ENCODE peak calls at places on chromosomes 7 and 10, in four cellular contexts. U, I, Q and W are unnamed samples.

GRCh38 chr10:63343476-63343875 is 122.3 kb downstream of the JMJD1C start:
- DNase-seq in I (no peak), U (no peak), Q (no peak), W (no peak)

GRCh38 chr7:155901176-155901575 is 88.9 kb upstream of the SHH start:
- DNase-seq in U (no peak), Q (no peak), I (no peak), W (no peak)

GRCh38 chr7:33743594-33743993 is 161.7 kb upstream of the BMPER start:
- DNase-seq in Q (peak; percentile 89), I (no peak), U (peak; percentile 72), W (no peak)

GRCh38 chr7:8014399-8014798 is 45.8 kb downstream of the GLCCI1 start:
- DNase-seq in U (no peak), I (no peak), Q (no peak), W (peak; percentile 25)

GRCh38 chr10:3886666-3887251 is 101.8 kb upstream of the KLF6 start:
- DNase-seq in I (peak; percentile 38), U (no peak), Q (peak; percentile 90), W (peak; percentile 17)

GRCh38 chr10:62924344-62924748 is 108.2 kb upstream of the EGR2 start:
- DNase-seq in I (no peak), Q (no peak), U (no peak), W (no peak)

GRCh38 chr7:114082934-114083647 is 164.3 kb upstream of the PPP1R3A start:
- DNase-seq in Q (no peak), U (no peak), I (peak; percentile 8), W (no peak)

GRCh38 chr7:927031-927671 is 27.3 kb downstream of the ADAP1 start:
- DNase-seq in Q (no peak), U (no peak), I (no peak), W (no peak)

GRCh38 chr7:138468244-138469123 is 8.4 kb downstream of the TRIM24 start:
- DNase-seq in U (peak; percentile 33), Q (no peak), I (no peak), W (peak; percentile 76)

GRCh38 chr10:132516771-132517725 is 20.5 kb upstream of the INPP5A start:
- DNase-seq in U (peak; percentile 63), Q (peak; percentile 97), I (peak; percentile 92), W (peak; percentile 50)

GRCh38 chr7:4748267-4748666 is 27.2 kb upstream of the AP5Z1 start:
- DNase-seq in Q (no peak), U (no peak), I (no peak), W (no peak)

GRCh38 chr7:29482056-29482455 is 81.6 kb upstream of the PRR15 start:
- DNase-seq in I (no peak), U (no peak), Q (no peak), W (no peak)

GRCh38 chr7:116443101-116443523 is 56.4 kb upstream of the CAV2 start:
- DNase-seq in I (no peak), U (no peak), Q (peak; percentile 92), W (no peak)

GRCh38 chr7:25754751-25755150 is 397.2 kb upstream of the NFE2L3 start:
- DNase-seq in I (no peak), Q (no peak), U (no peak), W (no peak)

GRCh38 chr7:93314449-93314848 is 82.3 kb downstream of the VPS50 start:
- DNase-seq in Q (no peak), I (no peak), U (no peak), W (no peak)

GRCh38 chr10:89373916-89374711 is 3.7 kb upstream of the IFIT1B start:
- DNase-seq in I (peak; percentile 91), Q (peak; percentile 92), U (peak; percentile 96), W (peak; percentile 97)

GRCh38 chr7:131305152-131305551 is 22.5 kb upstream of the MKLN1 start:
- DNase-seq in U (no peak), Q (no peak), I (no peak), W (peak; percentile 39)

GRCh38 chr7:152313879-152314604 is 121.8 kb downstream of the KMT2C start:
- DNase-seq in U (peak; percentile 12), Q (peak; percentile 65), I (no peak), W (peak; percentile 94)

GRCh38 chr10:28094121-28094520 is 95.2 kb upstream of the ODAD2 start:
- DNase-seq in Q (no peak), U (no peak), I (no peak), W (no peak)

GRCh38 chr10:105953056-105953455 is 1211.5 kb downstream of the SORCS1 start:
- DNase-seq in I (no peak), U (no peak), Q (no peak), W (no peak)

GRCh38 chr7:104045183-104045582 is 55.7 kb upstream of the RELN start:
- DNase-seq in Q (no peak), U (no peak), I (no peak), W (no peak)

GRCh38 chr7:74083928-74084721 is 521 bp downstream of the LIMK1 start:
- DNase-seq in I (no peak), U (no peak), Q (peak; percentile 85), W (no peak)

GRCh38 chr10:98078774-98079173 is 48.4 kb upstream of the CRTAC1 start:
- DNase-seq in Q (no peak), I (no peak), U (no peak), W (no peak)

GRCh38 chr10:488933-489215 is 200.6 kb downstream of the DIP2C start:
- DNase-seq in I (no peak), U (no peak), Q (no peak), W (no peak)

GRCh38 chr10:123147635-123148413 is at the start of gene HMX2:
- DNase-seq in I (no peak), Q (no peak), U (no peak), W (no peak)

GRCh38 chr7:24660541-24660940 is 87.3 kb downstream of the PALS2 start:
- DNase-seq in Q (peak; percentile 36), I (no peak), U (no peak), W (no peak)

GRCh38 chr10:48454302-48455054 is 148.0 kb downstream of the MAPK8 start:
- DNase-seq in Q (no peak), I (no peak), U (no peak), W (no peak)

GRCh38 chr7:73974101-73974947 is 53.6 kb upstream of the ELN start:
- DNase-seq in Q (no peak), U (no peak), I (no peak), W (no peak)